ENCODE peak calls at places on chromosomes 11 and 22, in five cellular contexts. N, E, M, J and H are unnamed samples.

GRCh38 chr11:75946531-75947530 is 131.8 kb downstream of the UVRAG start:
- DNase-seq in J (no peak), M (no peak), N (peak; percentile 6), E (no peak), H (no peak)

GRCh38 chr11:73493838-73494598 is 103.9 kb downstream of the FAM168A start:
- DNase-seq in M (no peak), E (no peak), J (peak; percentile 46), N (peak; percentile 90), H (peak; percentile 96)

GRCh38 chr11:112318193-112318592 is 57.5 kb upstream of the PLET1 start:
- DNase-seq in N (peak; percentile 4), E (no peak), J (no peak), M (no peak), H (no peak)

GRCh38 chr11:83364500-83365059 is 78.4 kb upstream of the CCDC90B start:
- DNase-seq in E (no peak), N (no peak), M (no peak), J (no peak), H (no peak)

GRCh38 chr11:117560786-117561530 is 233.3 kb downstream of the CEP164 start:
- DNase-seq in E (no peak), N (no peak), M (no peak), J (no peak), H (no peak)

GRCh38 chr11:80700386-80700785 is 1259.6 kb upstream of the TENM4 start:
- DNase-seq in E (no peak), N (no peak), J (no peak), M (no peak), H (no peak)

GRCh38 chr11:61025819-61026120 is 54.3 kb downstream of the CD6 start:
- DNase-seq in N (no peak), J (no peak), E (no peak), M (no peak), H (no peak)

GRCh38 chr22:42621505-42622002 is 6.9 kb upstream of the POLDIP3 start:
- DNase-seq in J (peak; percentile 47), E (peak; percentile 79), N (peak; percentile 50), M (no peak), H (peak; percentile 46)

GRCh38 chr22:27473533-27473932 is 328.0 kb downstream of the MN1 start:
- DNase-seq in M (no peak), J (no peak), E (peak; percentile 24), N (peak; percentile 56), H (no peak)

GRCh38 chr22:20027966-20028854 is 7.3 kb downstream of the TANGO2 start:
- DNase-seq in J (no peak), M (no peak), E (no peak), N (no peak), H (peak; percentile 43)

GRCh38 chr22:46044718-46045458 is 67.9 kb upstream of the WNT7B start:
- DNase-seq in N (no peak), J (no peak), E (no peak), M (no peak), H (no peak)

GRCh38 chr11:102220728-102221467 is 96.4 kb upstream of the BIRC3 start:
- DNase-seq in E (no peak), M (no peak), J (no peak), N (no peak), H (no peak)

GRCh38 chr11:93608280-93608862 is 53.1 kb upstream of the CEP295 start:
- DNase-seq in E (no peak), J (no peak), N (no peak), M (no peak), H (no peak)

GRCh38 chr11:79412761-79413160 is 28.1 kb downstream of the TENM4 start:
- DNase-seq in J (no peak), N (no peak), M (no peak), E (no peak), H (no peak)

GRCh38 chr11:47143322-47143721 is 33.4 kb downstream of the ARFGAP2 start:
- DNase-seq in E (no peak), N (no peak), J (no peak), M (no peak), H (peak; percentile 91)

GRCh38 chr11:46729110-46730027 is 10.4 kb downstream of the F2 start:
- DNase-seq in E (no peak), N (no peak), M (no peak), J (no peak), H (no peak)

GRCh38 chr11:574632-575323 is 1.5 kb upstream of the PHRF1 start:
- DNase-seq in J (no peak), N (no peak), E (no peak), M (no peak), H (no peak)

GRCh38 chr11:10505278-10506012 is 35.5 kb downstream of the RNF141 start:
- DNase-seq in E (no peak), M (no peak), J (no peak), N (no peak), H (no peak)

GRCh38 chr11:67272327-67273259 is 6.3 kb downstream of the GRK2 start:
- DNase-seq in J (no peak), N (no peak), M (no peak), E (no peak), H (no peak)

GRCh38 chr11:79100093-79100704 is 340.6 kb downstream of the TENM4 start:
- DNase-seq in J (peak; percentile 45), M (no peak), N (peak; percentile 12), E (peak; percentile 85), H (peak; percentile 76)

GRCh38 chr11:21866781-21867180 is 326.1 kb upstream of the ANO5 start:
- DNase-seq in J (no peak), E (no peak), N (no peak), M (no peak), H (no peak)

GRCh38 chr22:20017622-20017958 is 967 bp upstream of the ARVCF start:
- DNase-seq in J (no peak), E (no peak), N (no peak), M (no peak), H (no peak)

GRCh38 chr11:33634291-33634834 is 66.3 kb downstream of the C11orf91 start:
- DNase-seq in N (peak; percentile 73), J (no peak), M (no peak), E (no peak), H (no peak)

GRCh38 chr11:75338516-75339218 is 12.8 kb downstream of the ARRB1 start:
- DNase-seq in J (no peak), M (no peak), N (no peak), E (no peak), H (no peak)

GRCh38 chr11:69489031-69489745 is 7.7 kb downstream of the LINC01488 start:
- DNase-seq in N (no peak), M (no peak), E (no peak), J (no peak), H (no peak)

GRCh38 chr11:33773399-33774355 is 643 bp downstream of the FBXO3 start:
- DNase-seq in E (peak; percentile 82), M (no peak), N (no peak), J (peak; percentile 6), H (no peak)

GRCh38 chr11:40241524-40242037 is 1217.9 kb downstream of the LRRC4C start:
- DNase-seq in M (peak; percentile 74), J (no peak), E (no peak), N (no peak), H (no peak)

GRCh38 chr11:130213143-130213978 is 53.8 kb downstream of the ST14 start:
- DNase-seq in E (peak; percentile 88), N (peak; percentile 3), M (no peak), J (peak; percentile 21), H (peak; percentile 73)
- TF ChIP-seq JUND in E (peak; percentile 19), N (no peak), M (no peak), J (no peak), H (no peak)

DNA sequence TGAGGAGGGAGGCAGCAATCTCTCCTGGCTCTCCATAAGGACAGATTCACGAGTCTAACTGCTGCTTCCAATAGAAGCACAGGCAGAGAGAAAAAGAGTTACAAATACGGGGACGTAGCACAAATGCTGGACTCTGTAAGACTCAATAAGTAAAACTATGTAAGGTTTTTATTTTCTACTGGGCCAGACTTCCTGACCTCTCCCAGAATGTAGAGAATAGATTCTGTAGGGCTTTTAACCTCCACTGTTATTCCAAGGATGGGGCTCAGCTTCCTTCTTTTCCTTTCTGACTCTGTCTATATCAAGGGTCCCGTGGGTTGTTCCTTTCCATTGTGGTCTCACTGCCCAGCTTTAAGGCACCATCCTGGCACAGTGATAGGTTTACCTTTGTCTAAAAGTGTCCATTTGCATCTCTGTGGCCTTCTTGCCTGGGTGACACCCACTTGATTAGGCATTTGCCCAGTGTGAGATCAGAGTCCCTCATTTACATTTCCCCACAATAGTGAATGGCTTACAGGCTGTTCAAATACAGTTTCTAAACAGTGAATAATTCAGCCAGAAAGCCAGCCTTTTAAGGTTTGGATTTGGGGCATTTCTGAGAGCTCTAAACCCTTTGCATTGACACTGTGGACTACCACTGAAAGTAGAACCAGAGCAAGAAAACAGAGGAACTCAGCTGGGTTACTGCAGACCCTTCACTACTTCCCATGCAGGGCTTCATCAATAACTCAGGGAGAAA is 92.9 kb downstream of the RASSF10 start:
- DNase-seq in J (no peak), N (no peak), E (no peak), M (no peak), H (no peak)
- TF ChIP-seq JUND in J (no peak), N (no peak), E (no peak), M (no peak), H (no peak)

GRCh38 chr22:36330655-36331305 is 57.0 kb downstream of the MYH9 start:
- DNase-seq in N (no peak), E (no peak), M (no peak), J (no peak), H (no peak)

GRCh38 chr22:36330127-36330526 is 57.6 kb downstream of the MYH9 start:
- DNase-seq in M (no peak), J (no peak), E (no peak), N (no peak), H (no peak)

GRCh38 chr22:36327922-36328551 is 59.7 kb downstream of the MYH9 start:
- DNase-seq in M (no peak), E (no peak), N (no peak), J (no peak), H (peak; percentile 41)

GRCh38 chr22:36328635-36329216 is 59.0 kb downstream of the MYH9 start:
- DNase-seq in N (no peak), J (no peak), E (peak; percentile 32), M (peak; percentile 51), H (peak; percentile 64)

DNA sequence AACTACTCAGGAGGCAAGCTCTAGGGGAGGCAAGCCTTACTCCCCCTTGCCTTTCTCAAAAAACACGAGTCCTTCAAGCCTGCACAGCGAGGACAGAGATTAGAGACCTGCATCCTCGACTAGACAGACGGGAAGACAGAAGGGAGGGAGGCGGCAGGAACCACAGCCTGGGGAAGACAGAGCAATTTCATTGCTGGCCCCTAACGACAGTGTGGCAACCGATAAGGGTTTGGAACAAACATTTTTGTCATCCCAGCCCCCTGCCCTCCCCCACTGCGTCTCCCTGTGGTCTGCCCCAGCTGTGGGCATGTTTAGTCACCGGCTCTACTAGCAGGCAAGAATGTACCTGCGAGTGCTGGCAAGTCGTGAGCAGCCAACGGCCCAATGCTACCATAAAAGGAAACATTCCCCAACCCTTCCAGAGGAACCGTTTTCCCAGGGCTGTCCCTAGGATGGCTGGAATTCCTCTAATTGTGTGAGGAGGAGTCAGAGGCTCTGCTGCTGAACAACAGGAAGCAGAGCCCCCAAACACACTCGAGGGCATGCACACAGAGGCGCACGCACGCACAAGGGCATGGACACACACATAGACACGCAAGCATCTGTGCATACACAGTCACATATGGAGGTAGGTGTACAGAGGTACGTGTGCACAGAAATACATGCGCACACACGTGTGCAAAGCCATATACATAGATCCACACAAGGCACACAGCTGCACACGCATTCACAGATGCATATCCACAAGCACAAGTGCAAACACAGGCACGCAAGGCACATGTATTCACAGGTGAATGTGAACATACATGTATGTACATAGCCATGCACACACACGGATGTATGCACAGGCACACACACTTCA is 58.3 kb downstream of the MYH9 start:
- DNase-seq in J (peak; percentile 89), M (no peak), E (peak; percentile 56), N (peak; percentile 52), H (no peak)
- TF ChIP-seq JUND in J (no peak), M (no peak), E (peak; percentile 73), N (no peak), H (no peak)

GRCh38 chr11:16372355-16372754 is 16.0 kb upstream of the SOX6 start:
- DNase-seq in J (no peak), E (peak; percentile 10), N (no peak), M (no peak), H (no peak)

GRCh38 chr11:16373768-16374167 is 17.4 kb upstream of the SOX6 start:
- DNase-seq in E (no peak), M (no peak), J (no peak), N (no peak), H (no peak)
- TF ChIP-seq JUND in E (no peak), M (no peak), J (no peak), N (no peak), H (no peak)